ENCODE peak calls at places on chromosomes 6 and 20, in eight cellular contexts. One of them, this sample, is unnamed.

GRCh38 chr6:48736486-48737206 is 625.6 kb upstream of the PTCHD4 start:
- DNase-seq in activated CD8-positive, alpha-beta memory T cell treated with anti-CD3 and anti-CD28 coated beads, Interleukin-2, amount 10 ng/mL, durations not matched to agents 7 days and 5 days: no peak
- DNase-seq in Right ventricle myocardium superior: no peak
- DNase-seq in fibroblast of mammary gland: peak
- DNase-seq in cardiac fibroblast: peak
- DNase-seq in GOT3: no peak
- DNase-seq in stimulated activated CD8-positive, alpha-beta memory T cell treated with anti-CD3 and anti-CD28 coated beads, Interleukin-2, amount 100 ng/mL, for 1 hour: no peak
- DNase-seq in Daoy: peak
- DNase-seq in this sample: peak

GRCh38 chr6:84967389-84967788 is 203.0 kb upstream of the TBX18 start:
- DNase-seq in activated CD8-positive, alpha-beta memory T cell treated with anti-CD3 and anti-CD28 coated beads, Interleukin-2, amount 10 ng/mL, durations not matched to agents 7 days and 5 days: no peak
- DNase-seq in Right ventricle myocardium superior: no peak
- DNase-seq in fibroblast of mammary gland: peak
- DNase-seq in cardiac fibroblast: peak
- DNase-seq in GOT3: no peak
- DNase-seq in stimulated activated CD8-positive, alpha-beta memory T cell treated with anti-CD3 and anti-CD28 coated beads, Interleukin-2, amount 100 ng/mL, for 1 hour: no peak
- DNase-seq in Daoy: peak
- DNase-seq in this sample: peak

GRCh38 chr6:93219447-93219846 is 199.9 kb downstream of the EPHA7 start:
- DNase-seq in activated CD8-positive, alpha-beta memory T cell treated with anti-CD3 and anti-CD28 coated beads, Interleukin-2, amount 10 ng/mL, durations not matched to agents 7 days and 5 days: no peak
- DNase-seq in Right ventricle myocardium superior: no peak
- DNase-seq in fibroblast of mammary gland: no peak
- DNase-seq in cardiac fibroblast: no peak
- DNase-seq in GOT3: no peak
- DNase-seq in stimulated activated CD8-positive, alpha-beta memory T cell treated with anti-CD3 and anti-CD28 coated beads, Interleukin-2, amount 100 ng/mL, for 1 hour: no peak
- DNase-seq in Daoy: no peak
- DNase-seq in this sample: no peak

GRCh38 chr6:48318670-48319069 is 207.7 kb upstream of the PTCHD4 start:
- DNase-seq in activated CD8-positive, alpha-beta memory T cell treated with anti-CD3 and anti-CD28 coated beads, Interleukin-2, amount 10 ng/mL, durations not matched to agents 7 days and 5 days: no peak
- DNase-seq in Right ventricle myocardium superior: peak
- DNase-seq in fibroblast of mammary gland: peak
- DNase-seq in cardiac fibroblast: no peak
- DNase-seq in GOT3: no peak
- DNase-seq in stimulated activated CD8-positive, alpha-beta memory T cell treated with anti-CD3 and anti-CD28 coated beads, Interleukin-2, amount 100 ng/mL, for 1 hour: no peak
- DNase-seq in Daoy: peak
- DNase-seq in this sample: no peak

GRCh38 chr6:33995046-33995872 is 150.6 kb downstream of the GRM4 start:
- DNase-seq in activated CD8-positive, alpha-beta memory T cell treated with anti-CD3 and anti-CD28 coated beads, Interleukin-2, amount 10 ng/mL, durations not matched to agents 7 days and 5 days: no peak
- DNase-seq in Right ventricle myocardium superior: no peak
- DNase-seq in fibroblast of mammary gland: no peak
- DNase-seq in cardiac fibroblast: no peak
- DNase-seq in GOT3: no peak
- DNase-seq in stimulated activated CD8-positive, alpha-beta memory T cell treated with anti-CD3 and anti-CD28 coated beads, Interleukin-2, amount 100 ng/mL, for 1 hour: no peak
- DNase-seq in Daoy: no peak
- DNase-seq in this sample: no peak

GRCh38 chr20:2116170-2116940 is 14.7 kb downstream of the STK35 start:
- DNase-seq in activated CD8-positive, alpha-beta memory T cell treated with anti-CD3 and anti-CD28 coated beads, Interleukin-2, amount 10 ng/mL, durations not matched to agents 7 days and 5 days: no peak
- DNase-seq in Right ventricle myocardium superior: no peak
- DNase-seq in fibroblast of mammary gland: no peak
- DNase-seq in cardiac fibroblast: no peak
- DNase-seq in GOT3: no peak
- DNase-seq in stimulated activated CD8-positive, alpha-beta memory T cell treated with anti-CD3 and anti-CD28 coated beads, Interleukin-2, amount 100 ng/mL, for 1 hour: no peak
- DNase-seq in Daoy: no peak
- DNase-seq in this sample: no peak

GRCh38 chr6:108260126-108260808 is 573 bp downstream of the SNX3 start:
- DNase-seq in activated CD8-positive, alpha-beta memory T cell treated with anti-CD3 and anti-CD28 coated beads, Interleukin-2, amount 10 ng/mL, durations not matched to agents 7 days and 5 days: peak
- DNase-seq in Right ventricle myocardium superior: peak
- DNase-seq in fibroblast of mammary gland: peak
- DNase-seq in cardiac fibroblast: peak
- DNase-seq in GOT3: no peak
- DNase-seq in stimulated activated CD8-positive, alpha-beta memory T cell treated with anti-CD3 and anti-CD28 coated beads, Interleukin-2, amount 100 ng/mL, for 1 hour: no peak
- DNase-seq in Daoy: peak
- DNase-seq in this sample: peak

GRCh38 chr20:61356171-61356570 is 104.1 kb downstream of the CDH4 start:
- DNase-seq in activated CD8-positive, alpha-beta memory T cell treated with anti-CD3 and anti-CD28 coated beads, Interleukin-2, amount 10 ng/mL, durations not matched to agents 7 days and 5 days: no peak
- DNase-seq in Right ventricle myocardium superior: no peak
- DNase-seq in fibroblast of mammary gland: no peak
- DNase-seq in cardiac fibroblast: no peak
- DNase-seq in GOT3: no peak
- DNase-seq in stimulated activated CD8-positive, alpha-beta memory T cell treated with anti-CD3 and anti-CD28 coated beads, Interleukin-2, amount 100 ng/mL, for 1 hour: no peak
- DNase-seq in Daoy: no peak
- DNase-seq in this sample: no peak

GRCh38 chr6:40210628-40211056 is 276.4 kb upstream of the MOCS1 start:
- DNase-seq in activated CD8-positive, alpha-beta memory T cell treated with anti-CD3 and anti-CD28 coated beads, Interleukin-2, amount 10 ng/mL, durations not matched to agents 7 days and 5 days: no peak
- DNase-seq in Right ventricle myocardium superior: no peak
- DNase-seq in fibroblast of mammary gland: no peak
- DNase-seq in cardiac fibroblast: no peak
- DNase-seq in GOT3: no peak
- DNase-seq in stimulated activated CD8-positive, alpha-beta memory T cell treated with anti-CD3 and anti-CD28 coated beads, Interleukin-2, amount 100 ng/mL, for 1 hour: no peak
- DNase-seq in Daoy: no peak
- DNase-seq in this sample: no peak

GRCh38 chr20:62286493-62287064 is 16.2 kb upstream of the ADRM1 start:
- DNase-seq in activated CD8-positive, alpha-beta memory T cell treated with anti-CD3 and anti-CD28 coated beads, Interleukin-2, amount 10 ng/mL, durations not matched to agents 7 days and 5 days: no peak
- DNase-seq in Right ventricle myocardium superior: peak
- DNase-seq in fibroblast of mammary gland: no peak
- DNase-seq in cardiac fibroblast: no peak
- DNase-seq in GOT3: no peak
- DNase-seq in stimulated activated CD8-positive, alpha-beta memory T cell treated with anti-CD3 and anti-CD28 coated beads, Interleukin-2, amount 100 ng/mL, for 1 hour: no peak
- DNase-seq in Daoy: no peak
- DNase-seq in this sample: no peak

GRCh38 chr6:41646026-41646795 is 7.9 kb downstream of the MDFI start:
- DNase-seq in activated CD8-positive, alpha-beta memory T cell treated with anti-CD3 and anti-CD28 coated beads, Interleukin-2, amount 10 ng/mL, durations not matched to agents 7 days and 5 days: no peak
- DNase-seq in Right ventricle myocardium superior: no peak
- DNase-seq in fibroblast of mammary gland: no peak
- DNase-seq in cardiac fibroblast: no peak
- DNase-seq in GOT3: no peak
- DNase-seq in stimulated activated CD8-positive, alpha-beta memory T cell treated with anti-CD3 and anti-CD28 coated beads, Interleukin-2, amount 100 ng/mL, for 1 hour: no peak
- DNase-seq in Daoy: no peak
- DNase-seq in this sample: no peak

GRCh38 chr6:43806041-43806757 is 36.2 kb downstream of the VEGFA start:
- DNase-seq in activated CD8-positive, alpha-beta memory T cell treated with anti-CD3 and anti-CD28 coated beads, Interleukin-2, amount 10 ng/mL, durations not matched to agents 7 days and 5 days: no peak
- DNase-seq in Right ventricle myocardium superior: no peak
- DNase-seq in fibroblast of mammary gland: no peak
- DNase-seq in cardiac fibroblast: no peak
- DNase-seq in GOT3: no peak
- DNase-seq in stimulated activated CD8-positive, alpha-beta memory T cell treated with anti-CD3 and anti-CD28 coated beads, Interleukin-2, amount 100 ng/mL, for 1 hour: no peak
- DNase-seq in Daoy: no peak
- DNase-seq in this sample: no peak

GRCh38 chr6:129749749-129750120 is 39.8 kb upstream of the ARHGAP18 start:
- DNase-seq in activated CD8-positive, alpha-beta memory T cell treated with anti-CD3 and anti-CD28 coated beads, Interleukin-2, amount 10 ng/mL, durations not matched to agents 7 days and 5 days: no peak
- DNase-seq in Right ventricle myocardium superior: no peak
- DNase-seq in fibroblast of mammary gland: peak
- DNase-seq in cardiac fibroblast: peak
- DNase-seq in GOT3: no peak
- DNase-seq in stimulated activated CD8-positive, alpha-beta memory T cell treated with anti-CD3 and anti-CD28 coated beads, Interleukin-2, amount 100 ng/mL, for 1 hour: no peak
- DNase-seq in Daoy: peak
- DNase-seq in this sample: peak

GRCh38 chr6:3247255-3248146 is 11.2 kb upstream of the PSMG4 start:
- DNase-seq in activated CD8-positive, alpha-beta memory T cell treated with anti-CD3 and anti-CD28 coated beads, Interleukin-2, amount 10 ng/mL, durations not matched to agents 7 days and 5 days: no peak
- DNase-seq in Right ventricle myocardium superior: peak
- DNase-seq in fibroblast of mammary gland: peak
- DNase-seq in cardiac fibroblast: peak
- DNase-seq in GOT3: no peak
- DNase-seq in stimulated activated CD8-positive, alpha-beta memory T cell treated with anti-CD3 and anti-CD28 coated beads, Interleukin-2, amount 100 ng/mL, for 1 hour: no peak
- DNase-seq in Daoy: peak
- DNase-seq in this sample: peak

GRCh38 chr6:156840606-156841005 is 63.4 kb downstream of the ARID1B start:
- DNase-seq in activated CD8-positive, alpha-beta memory T cell treated with anti-CD3 and anti-CD28 coated beads, Interleukin-2, amount 10 ng/mL, durations not matched to agents 7 days and 5 days: no peak
- DNase-seq in Right ventricle myocardium superior: no peak
- DNase-seq in fibroblast of mammary gland: peak
- DNase-seq in cardiac fibroblast: no peak
- DNase-seq in GOT3: no peak
- DNase-seq in stimulated activated CD8-positive, alpha-beta memory T cell treated with anti-CD3 and anti-CD28 coated beads, Interleukin-2, amount 100 ng/mL, for 1 hour: no peak
- DNase-seq in Daoy: no peak
- DNase-seq in this sample: no peak

GRCh38 chr6:121549741-121550140 is 114.3 kb downstream of the GJA1 start:
- DNase-seq in activated CD8-positive, alpha-beta memory T cell treated with anti-CD3 and anti-CD28 coated beads, Interleukin-2, amount 10 ng/mL, durations not matched to agents 7 days and 5 days: no peak
- DNase-seq in Right ventricle myocardium superior: no peak
- DNase-seq in fibroblast of mammary gland: peak
- DNase-seq in cardiac fibroblast: peak
- DNase-seq in GOT3: no peak
- DNase-seq in stimulated activated CD8-positive, alpha-beta memory T cell treated with anti-CD3 and anti-CD28 coated beads, Interleukin-2, amount 100 ng/mL, for 1 hour: no peak
- DNase-seq in Daoy: peak
- DNase-seq in this sample: no peak